ENCODE peak calls at places on chromosomes 6 and 20, in five cellular contexts. W is IMR-90, E is lung, F is transverse colon, L is heart left ventricle. C is an unnamed sample. For H3K4me1, the result is how much of the 10 kb centered on the place peaks cover.

GRCh38 chr6:38271081-38271480 is 368.6 kb downstream of the BTBD9 start:
- DNase-seq in L (no peak), W (peak), E (no peak), F (no peak), C (no peak)

GRCh38 chr6:7080311-7080710 is 27.4 kb upstream of the RREB1 start:
- DNase-seq in L (no peak), E (no peak), W (no peak), F (no peak), C (no peak)

GRCh38 chr20:47269309-47270165 is 87.0 kb downstream of the ZMYND8 start:
- DNase-seq in F (no peak), W (no peak), L (no peak), E (no peak), C (peak)

GRCh38 chr6:35327349-35328027 is 14.9 kb upstream of the PPARD start:
- DNase-seq in F (peak), W (peak), E (peak), L (no peak), C (peak)

GRCh38 chr6:169589293-169589692 is 112.5 kb downstream of the WDR27 start:
- DNase-seq in E (no peak), W (no peak), F (peak), L (no peak), C (peak)

GRCh38 chr6:39092124-39092523 is 22.9 kb downstream of the SAYSD1 start:
- DNase-seq in F (no peak), W (no peak), E (no peak), L (no peak), C (no peak)

GRCh38 chr20:3129094-3129493 is 30.6 kb downstream of the FASTKD5 start:
- DNase-seq in L (no peak), W (no peak), F (no peak), E (no peak), C (no peak)

GRCh38 chr20:3749689-3750639 is 17.5 kb downstream of the HSPA12B start:
- DNase-seq in F (no peak), W (no peak), E (no peak), L (no peak), C (no peak)

GRCh38 chr6:7640607-7641577 is 50.9 kb downstream of the SNRNP48 start:
- DNase-seq in F (no peak), W (peak), E (no peak), L (no peak), C (peak)

GRCh38 chr6:154758125-154758524 is 24.9 kb downstream of the SCAF8 start:
- DNase-seq in L (no peak), W (no peak), E (no peak), F (no peak), C (peak)

GRCh38 chr6:116556065-116556464 is 2.5 kb downstream of the CALHM4 start:
- DNase-seq in L (no peak), F (no peak), W (peak), E (no peak), C (peak)

GRCh38 chr6:139338845-139339244 is 35.6 kb downstream of the CITED2 start:
- DNase-seq in W (peak), L (no peak), E (no peak), F (no peak), C (no peak)

GRCh38 chr6:169106176-169106575 is 147.5 kb downstream of the THBS2 start:
- DNase-seq in L (no peak), F (no peak), W (peak), E (peak), C (no peak)

GRCh38 chr20:36470482-36471062 is 70.7 kb upstream of the MYL9 start:
- DNase-seq in W (no peak), E (no peak), L (no peak), F (no peak), C (no peak)
- H3K4me1 ChIP-seq in W (half or more), E (half or more), L (half or more), F (half or more), C (under half)

DNA sequence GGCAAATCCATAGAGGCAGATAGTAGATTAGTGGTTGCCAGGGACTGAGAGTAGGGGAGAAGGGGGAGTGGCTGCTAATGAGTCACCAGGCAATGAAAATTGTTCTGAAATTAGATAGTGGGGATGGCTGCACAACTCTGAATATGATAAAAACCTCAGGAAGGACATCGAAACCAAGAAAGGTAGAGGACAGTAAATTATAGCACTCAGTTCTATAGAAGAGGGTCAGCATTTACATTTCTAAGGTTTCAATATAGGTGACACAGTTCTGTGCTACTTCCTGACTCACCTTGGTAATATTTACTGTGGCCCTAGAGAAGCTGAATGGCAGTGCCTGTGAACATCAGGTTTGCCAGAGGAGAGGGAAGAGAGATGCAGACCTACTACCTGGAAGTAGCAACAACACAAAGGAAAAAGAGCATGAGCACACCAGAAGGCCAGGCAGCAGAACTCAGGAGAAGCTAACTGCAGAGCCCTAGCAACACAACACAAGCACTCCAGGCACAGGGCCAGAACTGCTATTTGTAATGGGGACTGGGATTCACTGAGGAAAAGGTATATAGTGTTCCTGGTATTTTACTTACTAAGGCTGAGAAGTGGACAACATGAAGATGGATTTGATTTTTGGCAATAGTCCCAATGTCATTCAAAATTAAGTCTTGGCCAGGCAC is 75.9 kb downstream of the PLCG1 start:
- DNase-seq in E (no peak), F (no peak), W (peak), L (no peak), C (peak)
- H3K27ac ChIP-seq in E (no peak), F (no peak), W (no peak), L (no peak), C (no peak)

GRCh38 chr20:44204832-44205215 is 5.7 kb downstream of the OSER1 start:
- DNase-seq in L (no peak), E (no peak), F (no peak), W (no peak), C (no peak)
- H3K4me1 ChIP-seq in L (under half), E (under half), F (under half), W (under half), C (under half)

GRCh38 chr20:49115565-49115964 is 69.5 kb downstream of the CSE1L start:
- DNase-seq in F (no peak), L (no peak), W (peak), E (no peak), C (no peak)

GRCh38 chr20:49118307-49118706 is 69.8 kb downstream of the STAU1 start:
- DNase-seq in F (no peak), E (no peak), L (no peak), W (no peak), C (no peak)

GRCh38 chr20:49123982-49124381 is 64.2 kb downstream of the STAU1 start:
- DNase-seq in L (no peak), W (no peak), F (no peak), E (no peak), C (no peak)

GRCh38 chr20:49122920-49123319 is 65.2 kb downstream of the STAU1 start:
- DNase-seq in F (no peak), W (no peak), L (no peak), E (no peak), C (no peak)

DNA sequence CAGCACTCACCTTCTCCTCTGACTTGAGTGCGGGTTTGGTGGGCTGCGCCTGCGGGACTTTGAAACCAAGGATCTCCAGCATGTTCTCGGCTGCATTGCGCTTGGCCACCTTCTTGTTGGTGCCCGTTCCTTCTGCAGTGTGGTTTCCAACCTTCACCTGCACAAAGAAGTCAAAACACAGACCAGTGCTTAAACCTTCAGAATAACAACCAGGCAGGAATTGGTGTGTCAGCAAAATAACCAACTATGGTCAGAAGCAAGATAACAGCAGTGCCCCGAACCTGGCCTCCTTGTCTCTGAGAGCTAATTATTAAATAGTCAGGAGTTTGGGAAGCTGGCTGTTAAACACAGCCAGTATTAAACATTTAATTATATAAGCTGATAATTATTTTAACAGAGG is 68.2 kb downstream of the STAU1 start:
- DNase-seq in L (no peak), F (no peak), E (no peak), W (no peak), C (no peak)
- H3K27ac ChIP-seq in L (no peak), F (no peak), E (no peak), W (no peak), C (no peak)

DNA sequence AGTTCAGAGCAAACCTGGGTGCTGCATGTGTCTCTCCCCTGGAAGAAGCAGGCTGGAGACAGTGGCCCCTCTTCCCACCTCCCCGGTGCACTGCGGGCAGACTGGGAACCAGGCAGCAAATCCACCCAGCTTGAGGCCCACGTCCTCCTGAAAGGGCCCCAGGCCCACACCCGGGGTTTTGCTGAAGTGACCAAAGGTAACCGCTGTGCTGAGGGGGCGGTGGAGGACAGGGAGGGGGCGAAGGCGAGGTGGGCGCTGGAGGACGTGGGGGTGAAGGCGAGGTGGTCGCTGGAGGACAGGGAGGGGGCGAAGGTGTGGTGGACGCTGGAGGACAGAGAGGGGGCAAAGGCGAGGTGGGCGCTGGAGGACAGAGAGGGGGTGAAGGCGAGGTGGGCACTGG is 1.8 kb upstream of the BIRC7 start:
- DNase-seq in E (no peak), F (no peak), W (no peak), L (no peak), C (no peak)
- H3K4me1 ChIP-seq in E (under half), F (under half), W (under half), L (under half), C (under half)

GRCh38 chr6:149335924-149336323 is 18.4 kb downstream of the TAB2 start:
- DNase-seq in E (no peak), L (no peak), W (peak), F (no peak), C (peak)
- H3K27ac ChIP-seq in E (no peak), L (no peak), W (no peak), F (no peak), C (peak)

GRCh38 chr6:42782689-42783176 is 881 bp downstream of the BICRAL start:
- DNase-seq in E (peak), W (peak), L (peak), F (peak), C (peak)
- H3K4me1 ChIP-seq in E (under half), W (under half), L (half or more), F (under half), C (under half)

GRCh38 chr6:20202699-20203302 is 9.5 kb downstream of the MBOAT1 start:
- DNase-seq in F (no peak), W (no peak), E (no peak), L (no peak), C (no peak)
- H3K27ac ChIP-seq in F (peak), W (no peak), E (no peak), L (peak), C (peak)

GRCh38 chr20:33687993-33688937 is 2.1 kb upstream of the E2F1 start:
- DNase-seq in W (no peak), F (no peak), E (no peak), L (no peak), C (no peak)

GRCh38 chr20:33685328-33686007 is 717 bp downstream of the E2F1 start:
- DNase-seq in F (peak), W (no peak), L (no peak), E (no peak), C (no peak)

GRCh38 chr20:33687370-33687915 is 1.3 kb upstream of the E2F1 start:
- DNase-seq in W (no peak), F (no peak), E (no peak), L (no peak), C (no peak)

GRCh38 chr20:33686008-33686983 is at the start of gene E2F1:
- DNase-seq in F (peak), E (peak), W (peak), L (peak), C (peak)

DNA sequence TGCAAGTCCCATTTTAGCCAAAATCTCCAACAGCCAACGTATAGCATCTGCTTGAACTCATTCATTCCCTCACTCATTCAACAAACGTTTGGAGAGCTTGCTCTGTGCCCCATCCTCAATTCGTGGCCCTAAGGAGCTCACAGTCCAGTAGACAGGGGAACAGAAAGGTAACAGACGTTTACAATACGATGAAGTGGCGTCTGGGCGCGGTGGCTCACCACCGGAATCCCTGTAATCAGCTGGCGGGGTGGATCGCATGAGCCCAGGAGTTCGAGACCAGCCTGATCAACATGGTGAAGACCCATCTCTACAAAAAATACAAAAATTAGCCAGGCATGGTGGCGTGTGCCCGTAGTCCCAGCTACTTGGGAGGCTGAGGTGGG is 790 bp upstream of the E2F1 start:
- DNase-seq in E (no peak), W (no peak), L (no peak), F (no peak), C (no peak)
- H3K4me1 ChIP-seq in E (under half), W (under half), L (under half), F (under half), C (under half)

C was measured in foreskin keratinocyte.